ENCODE peak calls at places on chromosomes 6 and 20, in seven cellular contexts. U is activated T-helper 1 cell treated with anti-CD3 and anti-CD28 coated beads, Interleukin-12 subunit alpha, Interleukin-12 subunit beta, Interleukin-2, Interleukin-4 antibody, amounts not matched to agents 30 ng/mL and 10 ng/mL and 1 ng/mL, durations not matched to agents 14 hours and 24 hours and 36 hours; C is lung microvascular endothelial cell; G is AG20443; J is Kasumi-1; W is SK-N-DZ; F is HCEC 1CT. P is an unnamed sample.

GRCh38 chr6:134452901-134453300 is 135.0 kb upstream of the SGK1 start:
- DNase-seq in U (no peak), C (no peak), G (no peak), J (no peak), W (no peak), F (no peak), P (no peak)

GRCh38 chr6:112189494-112189893 is 64.9 kb downstream of the LAMA4 start:
- DNase-seq in U (no peak), C (no peak), G (peak), J (no peak), W (no peak), F (no peak), P (no peak)

GRCh38 chr6:5401845-5402738 is 140.8 kb downstream of the FARS2 start:
- DNase-seq in U (no peak), C (peak), G (no peak), J (peak), W (peak), F (peak), P (peak)

GRCh38 chr20:41196653-41197225 is 59.4 kb downstream of the PLCG1 start:
- DNase-seq in U (no peak), C (no peak), G (no peak), J (no peak), W (peak), F (no peak), P (no peak)

GRCh38 chr6:65780691-65781090 is 73.7 kb upstream of the EYS start:
- DNase-seq in U (no peak), C (no peak), G (no peak), J (no peak), W (no peak), F (no peak), P (no peak)

GRCh38 chr20:32501709-32502108 is 83.4 kb downstream of the NOL4L start:
- DNase-seq in U (no peak), C (no peak), G (no peak), J (no peak), W (no peak), F (peak), P (no peak)

GRCh38 chr6:104698979-104699378 is 160.7 kb downstream of the HACE1 start:
- DNase-seq in U (no peak), C (no peak), G (no peak), J (no peak), W (no peak), F (no peak), P (no peak)

GRCh38 chr20:14127831-14128230 is 132.5 kb downstream of the MACROD2 start:
- DNase-seq in U (no peak), C (no peak), G (no peak), J (no peak), W (no peak), F (no peak), P (no peak)

GRCh38 chr6:134267917-134268361 is 50.0 kb downstream of the SGK1 start:
- DNase-seq in U (no peak), C (no peak), G (no peak), J (no peak), W (no peak), F (no peak), P (no peak)

GRCh38 chr6:130997061-130997753 is 65.8 kb downstream of the EPB41L2 start:
- DNase-seq in U (no peak), C (no peak), G (peak), J (no peak), W (peak), F (peak), P (no peak)

GRCh38 chr20:3307695-3308094 is 68.7 kb upstream of the SLC4A11 start:
- DNase-seq in U (no peak), C (no peak), G (no peak), J (no peak), W (no peak), F (no peak), P (no peak)

GRCh38 chr6:53246924-53247323 is 98.3 kb upstream of the GCM1 start:
- DNase-seq in U (no peak), C (no peak), G (no peak), J (no peak), W (no peak), F (no peak), P (no peak)

GRCh38 chr20:8903655-8904605 is 165.0 kb upstream of the PLCB4 start:
- DNase-seq in U (no peak), C (no peak), G (no peak), J (no peak), W (no peak), F (peak), P (no peak)

GRCh38 chr20:4957939-4958362 is 43.4 kb downstream of the SLC23A2 start:
- DNase-seq in U (no peak), C (no peak), G (peak), J (no peak), W (no peak), F (no peak), P (no peak)

GRCh38 chr20:50958733-50959542 is at the start of gene MOCS3:
- DNase-seq in U (peak), C (peak), G (peak), J (peak), W (peak), F (peak), P (peak)

GRCh38 chr6:149907317-149907716 is 9.4 kb upstream of the RAET1E start:
- DNase-seq in U (no peak), C (no peak), G (no peak), J (no peak), W (no peak), F (no peak), P (no peak)

GRCh38 chr20:45470262-45470931 is 844 bp downstream of the WFDC2 start:
- DNase-seq in U (no peak), C (peak), G (peak), J (no peak), W (no peak), F (no peak), P (peak)

GRCh38 chr6:163324928-163325784 is 89.4 kb upstream of the QKI start:
- DNase-seq in U (no peak), C (peak), G (peak), J (peak), W (no peak), F (no peak), P (peak)

GRCh38 chr6:113318553-113318952 is 538.6 kb upstream of the MARCKS start:
- DNase-seq in U (no peak), C (peak), G (no peak), J (no peak), W (peak), F (no peak), P (no peak)

GRCh38 chr20:42406826-42407225 is 782.9 kb downstream of the PTPRT start:
- DNase-seq in U (no peak), C (no peak), G (no peak), J (no peak), W (no peak), F (no peak), P (no peak)

GRCh38 chr6:154874684-154875594 is 120.2 kb upstream of the TIAM2 start:
- DNase-seq in U (no peak), C (no peak), G (no peak), J (no peak), W (no peak), F (no peak), P (no peak)

GRCh38 chr6:168676552-168677317 is 235.8 kb downstream of the SMOC2 start:
- DNase-seq in U (no peak), C (no peak), G (no peak), J (no peak), W (no peak), F (no peak), P (no peak)

P was measured in SW480.